ENCODE peak calls at places on chromosomes 3 and 15, in eight cellular contexts. V is GM12891, E is sigmoid colon, Z is heart left ventricle, N is ovary, F is breast epithelium, T is IMR-90, I is prostate gland. B is an unnamed sample.

GRCh38 chr3:153026026-153026425 is 136.0 kb upstream of the RAP2B start:
- DNase-seq in V (no peak), E (no peak), Z (no peak), N (no peak), F (no peak), T (peak), I (no peak), B (no peak)

GRCh38 chr3:17508180-17508752 is 234.2 kb downstream of the TBC1D5 start:
- DNase-seq in V (no peak), E (no peak), Z (no peak), N (no peak), F (no peak), T (no peak), I (no peak), B (no peak)

GRCh38 chr3:72317491-72317890 is 530.8 kb downstream of the SHQ1 start:
- DNase-seq in V (no peak), E (no peak), Z (no peak), N (no peak), F (no peak), T (peak), I (no peak), B (peak)

GRCh38 chr3:184633185-184633584 is 71.6 kb downstream of the EPHB3 start:
- DNase-seq in V (no peak), E (no peak), Z (no peak), N (no peak), F (no peak), T (no peak), I (no peak), B (no peak)

GRCh38 chr15:93103823-93104222 is 14.8 kb upstream of the RGMA start:
- DNase-seq in V (no peak), E (no peak), Z (no peak), N (no peak), F (no peak), T (no peak), I (no peak), B (no peak)

GRCh38 chr15:100902436-100903190 is 16.5 kb upstream of the LRRK1 start:
- DNase-seq in V (no peak), E (peak), Z (peak), N (peak), F (peak), T (peak), I (peak), B (peak)

GRCh38 chr3:192467230-192468186 is 259.8 kb downstream of the FGF12 start:
- DNase-seq in V (peak), E (no peak), Z (peak), N (peak), F (no peak), T (peak), I (peak), B (peak)

GRCh38 chr3:38960953-38961622 is 90.7 kb downstream of the SCN11A start:
- DNase-seq in V (no peak), E (no peak), Z (no peak), N (peak), F (no peak), T (peak), I (peak), B (peak)

GRCh38 chr3:18126772-18127171 is 298.4 kb downstream of the SATB1 start:
- DNase-seq in V (no peak), E (no peak), Z (no peak), N (no peak), F (no peak), T (no peak), I (no peak), B (no peak)

GRCh38 chr15:72800819-72801481 is 17.4 kb upstream of the ADPGK start:
- DNase-seq in V (no peak), E (no peak), Z (no peak), N (no peak), F (no peak), T (peak), I (no peak), B (no peak)

GRCh38 chr3:88986834-88987233 is 120.6 kb upstream of the EPHA3 start:
- DNase-seq in V (no peak), E (no peak), Z (no peak), N (no peak), F (no peak), T (peak), I (no peak), B (no peak)

GRCh38 chr3:27666708-27667107 is 55.4 kb downstream of the EOMES start:
- DNase-seq in V (no peak), E (peak), Z (peak), N (peak), F (no peak), T (peak), I (no peak), B (no peak)

GRCh38 chr3:160001154-160001760 is 12.6 kb downstream of the IL12A start:
- DNase-seq in V (no peak), E (no peak), Z (no peak), N (no peak), F (no peak), T (no peak), I (no peak), B (no peak)

GRCh38 chr3:127610105-127610504 is 11.9 kb downstream of the MCM2 start:
- DNase-seq in V (no peak), E (no peak), Z (no peak), N (no peak), F (no peak), T (peak), I (no peak), B (no peak)

GRCh38 chr3:8660271-8660731 is 15.7 kb upstream of the SSUH2 start:
- DNase-seq in V (no peak), E (no peak), Z (no peak), N (no peak), F (no peak), T (peak), I (no peak), B (peak)

GRCh38 chr15:89130194-89130593 is 41.9 kb downstream of the ABHD2 start:
- DNase-seq in V (no peak), E (no peak), Z (no peak), N (no peak), F (no peak), T (no peak), I (no peak), B (no peak)

GRCh38 chr3:152718810-152719209 is 116.1 kb upstream of the P2RY1 start:
- DNase-seq in V (no peak), E (no peak), Z (no peak), N (no peak), F (no peak), T (no peak), I (no peak), B (no peak)

GRCh38 chr15:89664441-89664840 is 9.2 kb upstream of the KIF7 start:
- DNase-seq in V (no peak), E (peak), Z (no peak), N (no peak), F (no peak), T (no peak), I (no peak), B (no peak)

GRCh38 chr3:121431717-121432517 is 113.9 kb downstream of the POLQ start:
- DNase-seq in V (peak), E (no peak), Z (no peak), N (no peak), F (no peak), T (peak), I (peak), B (no peak)

GRCh38 chr15:90892023-90892422 is 7.7 kb downstream of the FES start:
- DNase-seq in V (no peak), E (no peak), Z (no peak), N (no peak), F (no peak), T (no peak), I (no peak), B (no peak)

GRCh38 chr15:90892498-90893174 is 8.3 kb downstream of the FES start:
- DNase-seq in V (no peak), E (no peak), Z (no peak), N (no peak), F (no peak), T (no peak), I (no peak), B (no peak)

GRCh38 chr15:90891346-90891949 is 7.1 kb downstream of the FES start:
- DNase-seq in V (no peak), E (peak), Z (no peak), N (no peak), F (no peak), T (no peak), I (no peak), B (no peak)

GRCh38 chr15:90895571-90896117 is 7.5 kb upstream of the MAN2A2 start:
- DNase-seq in V (no peak), E (no peak), Z (no peak), N (no peak), F (no peak), T (no peak), I (no peak), B (no peak)

GRCh38 chr15:90893175-90894090 is 9.1 kb downstream of the FES start:
- DNase-seq in V (no peak), E (no peak), Z (no peak), N (no peak), F (no peak), T (no peak), I (no peak), B (no peak)
- TF ChIP-seq POLR2A in V (no peak), E (no peak), Z (no peak), N (no peak), F (no peak), T (no peak), I (no peak), B (no peak)

DNA sequence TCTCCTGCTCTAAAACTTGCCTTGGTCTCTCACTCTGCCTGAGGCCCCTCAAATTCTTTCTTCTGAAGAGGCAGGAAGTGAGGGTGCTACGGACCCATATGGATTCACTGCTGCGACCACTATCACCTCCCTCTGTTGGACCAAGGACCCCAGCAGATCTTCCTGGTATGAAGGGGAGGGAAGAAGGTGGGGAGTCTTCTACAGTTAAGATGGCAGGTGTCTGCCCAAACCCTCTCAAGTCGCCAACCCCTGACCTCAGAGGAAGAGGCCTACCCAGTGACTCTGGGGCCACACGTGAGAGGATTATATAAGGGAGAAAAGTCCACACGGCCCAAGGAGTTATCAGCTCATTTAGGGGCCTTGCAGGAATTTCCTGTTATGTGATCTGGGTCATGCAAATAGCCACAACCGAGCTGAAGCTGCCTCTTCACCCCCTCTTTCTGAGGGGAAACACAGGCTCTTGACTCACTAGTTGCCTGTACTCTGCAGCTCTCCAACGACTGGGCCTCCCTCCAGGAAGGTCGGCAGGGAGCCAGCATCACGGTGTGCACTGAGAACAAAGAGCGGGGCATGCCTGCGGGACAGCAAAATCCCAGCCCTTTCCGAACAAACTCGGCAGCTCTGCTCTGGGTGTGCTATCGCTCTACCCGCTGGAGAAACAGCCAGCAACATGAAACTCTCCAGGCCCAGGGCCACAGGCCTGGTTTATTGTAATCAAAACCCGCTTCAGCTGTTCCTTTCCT is 116.0 kb downstream of the XXYLT1 start:
- DNase-seq in V (no peak), E (peak), Z (peak), N (peak), F (peak), T (peak), I (peak), B (peak)
- TF ChIP-seq POLR2A in V (no peak), E (no peak), Z (no peak), N (no peak), F (no peak), T (no peak), I (no peak), B (no peak)

GRCh38 chr3:187062526-187063177 is 76.6 kb downstream of the RPL39L start:
- DNase-seq in V (no peak), E (no peak), Z (no peak), N (no peak), F (no peak), T (peak), I (peak), B (no peak)
- TF ChIP-seq POLR2A in V (no peak), E (no peak), Z (no peak), N (no peak), F (no peak), T (no peak), I (no peak), B (no peak)

DNA sequence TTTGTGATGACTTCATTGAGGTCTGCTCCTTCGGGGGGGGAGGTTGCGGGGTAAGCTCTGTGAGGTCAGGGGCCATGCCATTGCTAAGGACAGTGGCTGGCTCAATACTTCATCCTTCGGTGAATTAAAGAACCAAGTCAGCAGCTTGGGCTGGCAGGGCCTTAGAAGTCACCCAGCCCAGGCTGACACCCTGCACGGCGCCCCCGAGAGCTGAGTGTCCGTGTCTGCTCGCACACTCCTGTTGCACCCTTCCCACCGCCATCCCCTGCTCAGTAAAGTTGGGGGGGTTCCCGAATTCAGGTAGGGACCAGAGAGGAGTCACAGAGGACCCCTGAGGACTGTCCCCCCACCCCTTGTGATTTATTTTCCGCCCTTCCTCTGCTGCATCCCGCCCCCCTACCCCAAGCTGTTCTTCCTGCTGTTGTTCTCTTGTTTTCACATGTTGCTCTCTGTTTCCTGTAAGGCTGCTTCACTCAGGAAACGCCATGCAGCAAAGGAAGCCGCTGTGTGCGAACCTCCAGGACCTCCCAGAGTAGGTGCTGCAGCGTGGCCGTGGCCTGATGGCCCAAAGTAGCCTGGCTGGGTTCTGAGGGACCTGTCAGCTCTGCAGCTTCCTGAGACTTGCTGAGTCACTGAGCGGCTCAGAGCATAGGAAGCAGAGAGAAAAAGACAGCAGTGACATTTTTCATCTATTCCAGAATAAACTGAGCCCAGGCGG is 14.4 kb downstream of the EFCC1 start:
- DNase-seq in V (no peak), E (no peak), Z (peak), N (peak), F (no peak), T (no peak), I (no peak), B (no peak)
- TF ChIP-seq POLR2A in V (no peak), E (no peak), Z (no peak), N (no peak), F (no peak), T (no peak), I (no peak), B (no peak)

DNA sequence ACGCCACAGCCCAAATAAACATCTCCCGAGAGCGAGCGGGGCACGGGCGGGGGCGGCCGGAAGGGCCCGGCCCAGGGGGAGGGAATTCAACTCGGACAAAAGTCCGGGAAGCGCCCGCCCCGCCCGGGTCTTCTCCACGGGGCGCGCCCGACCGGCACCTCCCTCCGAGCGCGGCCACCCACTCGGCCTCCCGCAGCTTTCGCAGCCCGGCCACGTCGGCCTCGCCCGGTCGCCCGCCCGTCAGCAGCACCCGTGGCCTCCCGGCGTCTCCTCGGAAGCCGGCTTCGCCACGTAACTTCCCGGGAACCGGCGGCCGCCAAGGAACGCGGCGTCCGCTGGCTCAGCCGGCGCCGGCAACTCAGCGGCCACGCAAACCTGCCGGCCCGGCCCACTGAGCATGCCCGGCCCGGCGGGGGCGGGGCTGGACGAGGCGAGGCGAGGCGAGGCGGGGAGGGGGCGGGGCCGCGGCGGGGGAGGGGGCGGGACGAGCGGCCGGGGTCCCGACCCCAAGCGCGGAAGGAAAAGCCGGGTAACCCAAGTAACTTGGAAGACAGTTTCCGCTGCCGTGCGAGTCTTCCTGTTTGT is at the start of gene TJP1:
- DNase-seq in V (no peak), E (peak), Z (peak), N (peak), F (peak), T (peak), I (peak), B (peak)
- TF ChIP-seq POLR2A in V (no peak), E (peak), Z (peak), N (peak), F (no peak), T (peak), I (peak), B (no peak)

B was measured in stomach.